ENCODE peak calls at places on chromosomes 16 and 17, in nine cellular contexts. Z, J, A, W, I, Y, X, Q and T are unnamed samples.
A peak's percentile ranks its signal among the peaks of the same experiment; 100 is the strongest.

GRCh38 chr17:9370464-9370863 is 205.2 kb downstream of the STX8 start:
- DNase-seq in Z (no peak), J (peak; percentile 62), A (no peak), W (no peak), I (no peak), Y (no peak), X (no peak), Q (no peak), T (no peak)

GRCh38 chr17:32487460-32488176 is 825 bp downstream of the CDK5R1 start:
- DNase-seq in Z (no peak), J (no peak), A (no peak), W (peak; percentile 76), I (no peak), Y (no peak), X (no peak), Q (no peak), T (peak; percentile 34)

GRCh38 chr16:22007509-22008214 is at the start of gene MOSMO:
- DNase-seq in Z (peak; percentile 79), J (peak; percentile 63), A (peak; percentile 86), W (peak; percentile 88), I (peak; percentile 65), Y (no peak), X (peak; percentile 60), Q (peak; percentile 76), T (peak; percentile 81)

GRCh38 chr16:11696266-11697012 is 28.2 kb downstream of the SNN start:
- DNase-seq in Z (no peak), J (no peak), A (peak; percentile 22), W (no peak), I (no peak), Y (no peak), X (no peak), Q (no peak), T (no peak)

GRCh38 chr16:1379054-1379862 is 27.5 kb downstream of the GNPTG start:
- DNase-seq in Z (peak; percentile 72), J (peak; percentile 74), A (peak; percentile 86), W (peak; percentile 80), I (peak; percentile 55), Y (no peak), X (peak; percentile 76), Q (peak; percentile 87), T (peak; percentile 93)

GRCh38 chr17:45284176-45285140 is 22.6 kb upstream of the SPATA32 start:
- DNase-seq in Z (no peak), J (no peak), A (peak; percentile 85), W (peak; percentile 70), I (peak; percentile 83), Y (no peak), X (no peak), Q (peak; percentile 63), T (peak; percentile 72)

GRCh38 chr16:46927273-46927672 is 43.1 kb downstream of the GPT2 start:
- DNase-seq in Z (no peak), J (no peak), A (no peak), W (no peak), I (no peak), Y (no peak), X (no peak), Q (no peak), T (no peak)

GRCh38 chr17:43531955-43532354 is 14.2 kb downstream of the ETV4 start:
- DNase-seq in Z (no peak), J (no peak), A (no peak), W (no peak), I (no peak), Y (no peak), X (no peak), Q (no peak), T (no peak)

GRCh38 chr17:81573794-81574642 is 21.9 kb upstream of the FAAP100 start:
- DNase-seq in Z (no peak), J (no peak), A (no peak), W (no peak), I (no peak), Y (no peak), X (no peak), Q (no peak), T (no peak)

GRCh38 chr17:81574643-81574956 is 22.4 kb upstream of the FAAP100 start:
- DNase-seq in Z (no peak), J (no peak), A (no peak), W (no peak), I (no peak), Y (no peak), X (no peak), Q (no peak), T (peak; percentile 5)

GRCh38 chr17:81576621-81577277 is 24.6 kb upstream of the FAAP100 start:
- DNase-seq in Z (no peak), J (peak; percentile 88), A (no peak), W (no peak), I (no peak), Y (no peak), X (peak; percentile 99), Q (no peak), T (no peak)

GRCh38 chr17:81577278-81578000 is 25.3 kb upstream of the FAAP100 start:
- DNase-seq in Z (no peak), J (no peak), A (no peak), W (no peak), I (no peak), Y (no peak), X (peak; percentile 68), Q (no peak), T (no peak)

GRCh38 chr17:81575836-81576235 is 23.7 kb upstream of the FAAP100 start:
- DNase-seq in Z (no peak), J (no peak), A (no peak), W (no peak), I (no peak), Y (no peak), X (no peak), Q (no peak), T (no peak)
- H3K27ac ChIP-seq in Z (no peak overlapping the region), J (no peak overlapping the region), A (no peak overlapping the region), W (no peak overlapping the region), I (no peak overlapping the region), Y (no peak overlapping the region), X (peak overlapping the region; percentile 95), Q (no peak overlapping the region), T (no peak overlapping the region)

DNA sequence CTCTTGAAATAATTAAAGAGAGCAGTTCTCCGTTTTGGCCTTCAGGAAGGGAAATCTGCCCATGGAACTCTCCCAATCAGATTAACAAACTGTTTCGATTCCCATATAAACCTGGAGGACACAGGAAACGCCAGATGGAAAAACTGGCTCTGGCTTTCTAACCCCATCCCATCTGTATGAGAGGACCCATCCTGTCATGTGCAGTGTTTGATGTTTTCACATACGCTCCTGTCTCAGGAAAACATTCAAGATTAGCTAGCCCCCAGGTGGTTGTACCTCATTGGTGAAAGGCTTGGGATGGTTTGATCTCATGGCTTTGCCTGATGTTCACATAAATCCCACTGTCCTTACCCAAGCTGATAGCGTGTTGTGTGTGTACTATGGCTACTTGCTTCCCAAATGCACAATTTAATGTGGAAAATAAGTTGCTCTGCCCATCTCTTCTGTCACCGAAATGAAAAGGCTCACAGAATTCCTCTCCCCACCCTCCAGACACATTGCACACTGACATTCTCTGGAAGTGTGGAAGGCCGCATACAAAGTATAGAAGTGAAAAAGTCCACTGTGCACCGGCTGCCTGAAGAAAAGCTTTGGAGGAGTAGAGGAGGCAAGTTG is 18.2 kb upstream of the ERN1 start:
- DNase-seq in Z (no peak), J (no peak), A (no peak), W (no peak), I (no peak), Y (no peak), X (no peak), Q (peak; percentile 49), T (no peak)
- TF ChIP-seq POLR2A in Z (no peak), J (no peak), A (no peak), W (no peak), I (no peak), Y (peak; percentile 94), X (peak; percentile 48), Q (no peak), T (no peak)

GRCh38 chr16:65745-66144 is 6.7 kb downstream of the RHBDF1 start:
- DNase-seq in Z (peak; percentile 86), J (peak; percentile 59), A (peak; percentile 90), W (peak; percentile 95), I (peak; percentile 80), Y (peak; percentile 21), X (peak; percentile 90), Q (peak; percentile 91), T (peak; percentile 81)

GRCh38 chr16:66309-67182 is 5.9 kb downstream of the RHBDF1 start:
- DNase-seq in Z (no peak), J (no peak), A (no peak), W (no peak), I (no peak), Y (no peak), X (no peak), Q (no peak), T (no peak)

GRCh38 chr16:67884-68789 is 4.3 kb downstream of the RHBDF1 start:
- DNase-seq in Z (no peak), J (peak; percentile 49), A (peak; percentile 81), W (no peak), I (no peak), Y (no peak), X (no peak), Q (no peak), T (peak; percentile 27)

GRCh38 chr16:69181-69580 is 3.2 kb downstream of the RHBDF1 start:
- DNase-seq in Z (no peak), J (no peak), A (no peak), W (no peak), I (no peak), Y (no peak), X (no peak), Q (no peak), T (no peak)

DNA sequence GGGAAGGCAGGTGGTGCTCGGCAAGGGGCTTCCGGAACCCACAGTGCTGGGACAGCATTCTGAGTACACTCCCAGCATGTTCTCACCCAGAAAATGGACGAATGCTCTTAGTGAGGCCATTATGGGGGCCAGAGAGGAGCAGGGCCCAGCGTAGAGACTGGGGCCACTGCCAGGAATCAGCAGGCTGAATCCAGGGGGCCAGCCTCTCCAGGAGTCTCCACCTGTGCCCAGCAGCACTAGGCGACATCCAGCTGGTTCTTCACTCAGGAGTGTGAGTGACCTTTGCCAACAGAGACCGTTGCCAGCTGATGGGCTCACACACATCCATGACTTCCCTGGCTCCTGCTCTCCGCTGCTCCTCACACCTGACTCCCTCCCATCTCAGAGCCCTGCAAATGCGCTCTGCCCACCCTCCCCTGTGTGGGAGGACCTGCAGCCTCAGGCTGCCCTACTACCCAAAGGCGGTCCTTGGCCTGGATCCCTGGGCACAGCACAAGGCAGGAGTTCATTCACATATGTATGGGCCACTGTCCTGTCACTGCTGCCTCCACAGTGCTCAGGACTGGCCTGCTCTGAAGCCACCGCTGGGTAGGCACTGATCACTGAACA is 5.1 kb downstream of the RHBDF1 start:
- DNase-seq in Z (no peak), J (no peak), A (no peak), W (no peak), I (no peak), Y (no peak), X (no peak), Q (no peak), T (peak; percentile 59)
- H3K4me1 ChIP-seq in Z (peaks cover 10% of the 10 kb centered on the region), J (peaks cover 43% of the 10 kb centered on the region), A (peaks cover 44% of the 10 kb centered on the region), W (peaks cover 3% of the 10 kb centered on the region), I (peaks cover 16% of the 10 kb centered on the region), Y (peaks cover 8% of the 10 kb centered on the region), X (peaks cover 8% of the 10 kb centered on the region), Q (peaks cover 65% of the 10 kb centered on the region), T (peaks cover 58% of the 10 kb centered on the region)

GRCh38 chr16:56965149-56965938 is 3.6 kb downstream of the CETP start:
- DNase-seq in Z (no peak), J (peak; percentile 16), A (no peak), W (no peak), I (no peak), Y (no peak), X (no peak), Q (no peak), T (no peak)

GRCh38 chr16:56964243-56965148 is 2.7 kb downstream of the CETP start:
- DNase-seq in Z (peak; percentile 96), J (peak; percentile 84), A (peak; percentile 82), W (peak; percentile 98), I (peak; percentile 54), Y (peak; percentile 79), X (peak; percentile 73), Q (peak; percentile 91), T (peak; percentile 95)

GRCh38 chr16:56967733-56968132 is 6.0 kb downstream of the CETP start:
- DNase-seq in Z (no peak), J (no peak), A (no peak), W (no peak), I (no peak), Y (no peak), X (no peak), Q (no peak), T (no peak)

GRCh38 chr16:56969769-56970168 is 8.0 kb downstream of the CETP start:
- DNase-seq in Z (no peak), J (no peak), A (no peak), W (no peak), I (no peak), Y (no peak), X (no peak), Q (no peak), T (no peak)

DNA sequence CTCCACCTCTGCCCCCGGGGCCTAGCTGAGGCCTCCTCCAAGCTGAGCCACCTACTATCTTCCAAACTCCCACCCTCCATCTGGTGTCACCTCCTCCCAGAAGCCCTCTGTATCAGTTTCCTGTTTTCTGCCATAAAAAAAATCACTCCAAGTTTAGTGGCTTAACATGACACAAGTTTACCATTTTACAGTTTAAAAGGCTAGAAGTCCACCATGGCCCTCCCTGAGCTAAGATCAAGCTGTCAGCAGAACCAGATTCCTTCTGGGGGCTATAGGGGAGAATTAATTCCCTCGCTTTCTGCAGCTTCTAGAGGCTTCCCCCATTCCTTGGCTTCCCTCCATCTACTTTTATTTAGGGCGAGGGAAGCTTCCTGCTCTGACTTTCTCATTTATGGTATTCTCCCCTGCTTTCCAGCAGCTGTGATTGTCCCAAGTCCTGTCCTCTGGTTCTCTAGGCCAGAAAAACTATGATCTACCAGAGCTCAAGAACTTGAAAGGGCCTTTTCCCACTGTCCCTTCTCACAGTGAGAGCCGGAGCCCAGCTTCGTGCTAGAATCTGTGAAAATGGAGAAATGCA is 4.3 kb downstream of the CETP start:
- DNase-seq in Z (no peak), J (no peak), A (no peak), W (no peak), I (no peak), Y (no peak), X (no peak), Q (no peak), T (no peak)
- H3K27ac ChIP-seq in Z (peak overlapping the region; percentile 11), J (peak overlapping the region; percentile 46), A (peak overlapping the region; percentile 54), W (no peak overlapping the region), I (no peak overlapping the region), Y (no peak overlapping the region), X (no peak overlapping the region), Q (no peak overlapping the region), T (peak overlapping the region; percentile 78)